ENCODE peak calls at places on chromosomes 6 and 20, in five cellular contexts. D is D341Med, U is SK-N-SH, Q is progenitor cell of endocrine pancreas, R is posterior cingulate gyrus. I is an unnamed sample.

GRCh38 chr6:85143686-85144085 is 306.2 kb upstream of the NT5E start:
- DNase-seq in R (no peak), D (no peak), U (no peak), Q (no peak), I (no peak)

GRCh38 chr6:37698264-37699137 is 818 bp upstream of the MDGA1 start:
- DNase-seq in R (no peak), U (peak; percentile 90), Q (peak; percentile 42), D (peak; percentile 64), I (no peak)

GRCh38 chr6:109458774-109459531 is 3.4 kb upstream of the MICAL1 start:
- DNase-seq in U (no peak), Q (no peak), R (no peak), D (no peak), I (no peak)

GRCh38 chr20:1291191-1291741 is 25.2 kb downstream of the SNPH start:
- DNase-seq in U (no peak), Q (no peak), D (no peak), R (peak; percentile 86), I (no peak)

GRCh38 chr6:123641497-123641896 is 4.7 kb upstream of the TRDN start:
- DNase-seq in D (no peak), U (no peak), Q (no peak), R (no peak), I (no peak)

GRCh38 chr6:2999621-3000455 is at the start of gene NQO2:
- DNase-seq in U (peak; percentile 99), Q (peak; percentile 93), D (peak; percentile 100), R (peak; percentile 97), I (no peak)

GRCh38 chr6:15026832-15027231 is 219.0 kb upstream of the JARID2 start:
- DNase-seq in U (peak; percentile 61), Q (no peak), D (no peak), R (no peak), I (peak; percentile 14)

GRCh38 chr6:3138341-3138740 is 19.0 kb downstream of the TUBB2A start:
- DNase-seq in U (no peak), R (no peak), D (no peak), Q (no peak), I (no peak)

GRCh38 chr6:111844376-111844775 is 28.9 kb downstream of the FYN start:
- DNase-seq in R (no peak), Q (no peak), D (no peak), U (no peak), I (no peak)

GRCh38 chr6:28315628-28316027 is 20.3 kb downstream of the ZSCAN31 start:
- DNase-seq in R (no peak), D (no peak), U (peak; percentile 55), Q (no peak), I (no peak)

GRCh38 chr6:125714431-125715090 is 34.9 kb upstream of the HEY2 start:
- DNase-seq in D (no peak), Q (no peak), R (no peak), U (no peak), I (no peak)

GRCh38 chr6:124858564-124858963 is 103.7 kb upstream of the RNF217 start:
- DNase-seq in U (no peak), Q (no peak), R (no peak), D (no peak), I (no peak)

GRCh38 chr6:97594834-97595233 is 311.8 kb upstream of the MMS22L start:
- DNase-seq in Q (no peak), R (no peak), U (no peak), D (no peak), I (peak; percentile 14)

GRCh38 chr6:80143312-80143960 is 37.0 kb downstream of the BCKDHB start:
- DNase-seq in Q (no peak), U (peak; percentile 3), R (no peak), D (no peak), I (peak; percentile 57)

GRCh38 chr6:46323966-46324622 is 153.3 kb upstream of the ENPP5 start:
- DNase-seq in Q (no peak), D (no peak), U (no peak), R (no peak), I (no peak)

GRCh38 chr6:125947581-125947980 is 9.0 kb upstream of the HINT3 start:
- DNase-seq in D (no peak), Q (no peak), R (no peak), U (no peak), I (no peak)

GRCh38 chr6:56540950-56541600 is 101.6 kb downstream of the DST start:
- DNase-seq in D (peak; percentile 33), U (no peak), R (no peak), Q (no peak), I (no peak)

GRCh38 chr20:48153523-48153922 is 368.2 kb upstream of the SULF2 start:
- DNase-seq in Q (no peak), U (no peak), D (no peak), R (peak; percentile 91), I (peak; percentile 1)

GRCh38 chr6:7532232-7532631 is 9.2 kb upstream of the DSP start:
- DNase-seq in U (no peak), R (no peak), Q (peak; percentile 34), D (no peak), I (no peak)

GRCh38 chr6:168053086-168053956 is 25.7 kb downstream of the FRMD1 start:
- DNase-seq in Q (no peak), U (no peak), R (peak; percentile 66), D (no peak), I (no peak)